ENCODE peak calls at places on chromosomes 12 and 14, in six cellular contexts. W is GM12891, S is endothelial cell of umbilical vein, E is lower leg skin, G is HCT116, N is Peyer's patch. A is an unnamed sample.

GRCh38 chr14:96693252-96693820 is 103.8 kb upstream of the VRK1 start:
- DNase-seq in E (no peak), W (no peak), S (no peak), N (no peak), G (no peak), A (no peak)

GRCh38 chr12:96400631-96401060 is 407 bp upstream of the CDK17 start:
- DNase-seq in G (no peak), E (no peak), N (no peak), W (no peak), S (peak), A (no peak)

GRCh38 chr14:35829449-35829848 is 3.3 kb downstream of the BRMS1L start:
- DNase-seq in S (no peak), W (no peak), G (no peak), E (no peak), N (no peak), A (no peak)

GRCh38 chr12:29131539-29131938 is 17.5 kb upstream of the FAR2 start:
- DNase-seq in G (no peak), W (no peak), S (peak), N (no peak), E (no peak), A (no peak)

GRCh38 chr14:25833341-25834121 is 764.3 kb downstream of the NOVA1 start:
- DNase-seq in W (no peak), G (no peak), N (no peak), S (peak), E (no peak), A (no peak)

GRCh38 chr14:88426271-88426670 is 40.8 kb downstream of the SPATA7 start:
- DNase-seq in S (no peak), E (no peak), N (no peak), G (no peak), W (no peak), A (no peak)

GRCh38 chr14:73223049-73223448 is 14.3 kb upstream of the PAPLN start:
- DNase-seq in W (no peak), E (no peak), N (no peak), S (no peak), G (no peak), A (no peak)

GRCh38 chr12:27922591-27923139 is 49.9 kb downstream of the PTHLH start:
- DNase-seq in G (no peak), W (no peak), S (peak), E (no peak), N (no peak), A (peak)

GRCh38 chr12:77625441-77625840 is 205.3 kb upstream of the NAV3 start:
- DNase-seq in E (no peak), G (no peak), S (no peak), W (no peak), N (no peak), A (peak)

GRCh38 chr12:117671734-117672133 is 297.1 kb downstream of the KSR2 start:
- DNase-seq in N (no peak), E (no peak), G (peak), W (peak), S (peak), A (peak)

GRCh38 chr12:110339184-110339952 is 58.3 kb downstream of the ATP2A2 start:
- DNase-seq in G (no peak), E (no peak), S (no peak), W (no peak), N (peak), A (no peak)

GRCh38 chr14:76323331-76324050 is 52.4 kb upstream of the ESRRB start:
- DNase-seq in S (no peak), G (no peak), E (peak), W (no peak), N (no peak), A (no peak)

GRCh38 chr14:59081680-59082079 is 106.8 kb upstream of the DAAM1 start:
- DNase-seq in N (no peak), S (no peak), E (no peak), G (no peak), W (no peak), A (no peak)

GRCh38 chr12:106758349-106758951 is 16.0 kb upstream of the RIC8B start:
- DNase-seq in G (no peak), E (no peak), S (no peak), N (peak), W (no peak), A (no peak)

GRCh38 chr14:96090441-96091148 is 51.4 kb downstream of the C14orf132 start:
- DNase-seq in S (no peak), W (no peak), E (peak), N (peak), G (no peak), A (no peak)

GRCh38 chr12:55842681-55843429 is at the start of gene MMP19:
- DNase-seq in G (no peak), W (no peak), S (no peak), N (no peak), E (no peak), A (no peak)

GRCh38 chr14:99127651-99128167 is 144.3 kb downstream of the BCL11B start:
- DNase-seq in G (no peak), E (peak), N (peak), W (no peak), S (no peak), A (no peak)

GRCh38 chr12:93429852-93430251 is 11.9 kb downstream of the UBE2N start:
- DNase-seq in S (no peak), E (no peak), N (no peak), G (no peak), W (no peak), A (no peak)

GRCh38 chr12:112810235-112810917 is 18.8 kb downstream of the RPH3A start:
- DNase-seq in S (no peak), E (no peak), N (no peak), G (no peak), W (no peak), A (no peak)

GRCh38 chr14:55136868-55137785 is 8.1 kb downstream of the LGALS3 start:
- DNase-seq in S (peak), W (no peak), N (no peak), G (no peak), E (no peak), A (no peak)

GRCh38 chr14:53444677-53445312 is 291.7 kb upstream of the DDHD1 start:
- DNase-seq in W (no peak), E (no peak), N (no peak), S (no peak), G (no peak), A (no peak)

GRCh38 chr14:102086346-102086971 is 385 bp downstream of the HSP90AA1 start:
- DNase-seq in S (peak), W (no peak), E (peak), N (peak), G (no peak), A (no peak)

GRCh38 chr14:56087824-56088571 is 30.2 kb upstream of the PELI2 start:
- DNase-seq in G (no peak), W (no peak), S (no peak), E (no peak), N (no peak), A (no peak)

GRCh38 chr12:31220633-31221565 is 105.1 kb downstream of the SINHCAF start:
- DNase-seq in G (no peak), E (no peak), N (no peak), S (no peak), W (no peak), A (no peak)

GRCh38 chr12:22858849-22859569 is 234.0 kb downstream of the ETNK1 start:
- DNase-seq in G (no peak), E (no peak), N (no peak), W (no peak), S (no peak), A (no peak)

GRCh38 chr14:79831198-79831890 is 380.0 kb downstream of the DIO2 start:
- DNase-seq in N (no peak), S (no peak), W (no peak), E (no peak), G (no peak), A (no peak)

GRCh38 chr12:52873832-52874572 is 25.2 kb upstream of the KRT78 start:
- DNase-seq in E (peak), S (peak), G (peak), W (peak), N (peak), A (peak)

GRCh38 chr12:92144631-92145480 is 790 bp downstream of the BTG1 start:
- DNase-seq in S (peak), G (no peak), W (no peak), E (peak), N (peak), A (no peak)

GRCh38 chr12:94566345-94566744 is 84.0 kb downstream of the TMCC3 start:
- DNase-seq in N (peak), S (no peak), W (no peak), G (no peak), E (peak), A (no peak)

GRCh38 chr12:5485471-5485870 is 53.6 kb downstream of the NTF3 start:
- DNase-seq in G (no peak), S (no peak), N (no peak), W (no peak), E (no peak), A (no peak)

GRCh38 chr12:40146800-40147797 is 41.2 kb upstream of the SLC2A13 start:
- DNase-seq in G (no peak), W (no peak), E (no peak), S (no peak), N (no peak), A (no peak)

DNA sequence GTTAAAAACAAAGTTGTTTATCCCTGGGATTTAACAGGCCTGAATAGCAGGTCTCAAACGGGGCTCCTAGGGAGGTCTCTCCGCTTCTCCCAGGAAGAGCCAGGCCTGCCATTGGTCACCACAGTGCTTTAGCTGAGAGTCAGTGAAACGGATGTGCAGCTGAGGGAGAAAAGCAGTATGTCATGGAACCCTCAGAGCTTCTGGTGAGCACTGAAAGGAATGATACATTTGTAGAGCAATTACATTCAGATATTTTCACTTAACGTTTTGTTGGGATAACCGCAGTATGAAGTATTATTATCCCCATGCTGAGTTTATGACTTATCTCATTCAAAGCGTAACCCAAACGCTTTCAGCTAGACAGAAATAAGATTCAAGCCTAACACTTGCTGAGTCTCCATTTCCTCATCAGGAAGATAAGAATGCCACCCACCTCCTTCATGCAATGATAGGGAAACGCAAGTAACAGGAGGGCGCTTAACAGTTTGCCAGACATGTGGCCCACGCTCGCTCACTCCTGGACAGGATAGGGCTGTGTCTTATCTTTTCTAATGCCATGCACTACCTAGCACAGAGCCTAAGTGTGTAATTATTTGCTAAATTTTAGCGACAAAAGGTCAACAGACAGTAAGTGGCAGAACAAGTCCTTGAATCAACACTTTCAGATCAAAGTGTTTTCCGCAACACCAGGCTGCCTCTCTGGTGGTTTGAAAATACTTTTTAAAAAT is 28.2 kb downstream of the DAD1 start:
- DNase-seq in S (no peak), G (no peak), N (no peak), W (no peak), E (no peak), A (no peak)
- TF ChIP-seq POLR2A in S (no peak), G (no peak), N (no peak), W (no peak), E (no peak), A (no peak)

DNA sequence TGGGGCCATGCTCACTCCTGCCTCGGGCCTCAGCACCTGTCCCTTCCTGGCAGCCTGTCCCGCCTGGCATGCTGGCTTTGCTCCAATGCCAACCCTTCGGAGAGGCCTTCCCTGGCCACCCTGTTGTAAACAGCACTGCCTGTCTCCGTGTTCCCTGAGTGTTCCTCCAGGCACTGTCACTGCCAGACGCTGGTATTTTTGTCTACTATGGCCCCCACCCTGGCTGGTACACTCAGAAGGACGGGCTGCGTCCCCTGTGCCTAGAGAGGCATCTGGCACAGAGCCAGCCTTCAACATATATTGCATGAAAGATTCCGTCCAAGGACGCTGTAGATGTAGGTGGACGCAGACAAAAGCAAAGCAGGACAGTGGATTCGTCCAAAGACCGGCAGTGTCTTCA is 2.7 kb upstream of the ASPG start:
- DNase-seq in E (no peak), S (no peak), W (no peak), G (no peak), N (peak), A (peak)
- TF ChIP-seq POLR2A in E (no peak), S (no peak), W (no peak), G (no peak), N (no peak), A (no peak)

GRCh38 chr14:65101631-65102440 is 481 bp downstream of the MAX start:
- DNase-seq in E (peak), S (no peak), W (no peak), N (peak), G (no peak), A (no peak)
- TF ChIP-seq POLR2A in E (no peak), S (no peak), W (no peak), N (no peak), G (no peak), A (no peak)

DNA sequence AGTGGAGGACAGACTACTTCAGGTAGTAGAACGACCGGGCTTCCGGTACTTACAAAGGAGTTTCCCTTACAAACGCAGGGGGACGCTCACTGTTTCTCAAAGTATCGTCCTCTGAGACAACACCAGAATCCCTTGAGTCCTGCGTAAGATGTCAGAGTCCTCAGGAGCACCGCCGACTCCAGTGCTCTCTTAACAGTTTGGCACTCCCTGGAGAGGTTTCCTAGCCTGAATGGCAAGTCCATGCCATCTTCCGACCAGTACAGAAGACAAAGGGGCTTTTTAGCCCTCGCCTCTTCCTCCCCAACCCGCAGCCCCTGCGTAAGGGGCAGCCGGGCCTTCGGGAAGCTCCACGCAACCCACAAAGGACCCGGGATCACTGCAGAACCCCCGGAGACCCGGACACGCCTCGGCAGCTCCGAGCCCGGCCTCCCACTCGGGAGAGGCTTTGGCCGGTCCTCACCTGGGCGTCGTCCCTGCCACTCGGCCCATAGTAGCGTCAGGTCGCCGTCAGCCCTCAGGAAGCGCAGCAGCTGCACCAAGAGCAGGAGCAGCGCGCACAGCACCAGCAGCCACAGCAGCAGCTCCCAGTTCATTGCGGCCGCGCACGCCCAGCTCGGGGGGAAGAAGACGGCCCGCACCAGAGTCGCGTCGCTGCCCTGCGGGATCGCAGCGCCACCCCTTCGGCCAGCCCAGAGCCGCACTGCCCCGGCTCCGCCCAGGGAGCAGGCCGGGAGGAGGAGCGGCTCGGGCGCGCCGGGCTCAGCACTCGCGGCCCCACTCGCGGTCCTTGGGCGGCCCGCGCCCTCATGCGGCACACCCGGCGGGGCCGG is at the start of gene DHRS7:
- DNase-seq in E (peak), S (peak), N (peak), W (peak), G (peak), A (peak)
- TF ChIP-seq POLR2A in E (peak), S (peak), N (peak), W (peak), G (peak), A (peak)

GRCh38 chr12:48863296-48863695 is 2.4 kb downstream of the RND1 start:
- DNase-seq in E (no peak), N (no peak), G (no peak), W (no peak), S (no peak), A (no peak)

GRCh38 chr12:48862691-48863090 is 3.0 kb downstream of the RND1 start:
- DNase-seq in G (no peak), N (no peak), S (no peak), W (no peak), E (no peak), A (no peak)

GRCh38 chr12:48865141-48865440 is 579 bp downstream of the RND1 start:
- DNase-seq in E (no peak), W (no peak), G (no peak), S (no peak), N (no peak), A (no peak)

GRCh38 chr12:48868446-48868845 is 2.8 kb upstream of the RND1 start:
- DNase-seq in G (no peak), N (no peak), E (no peak), W (no peak), S (no peak), A (no peak)

DNA sequence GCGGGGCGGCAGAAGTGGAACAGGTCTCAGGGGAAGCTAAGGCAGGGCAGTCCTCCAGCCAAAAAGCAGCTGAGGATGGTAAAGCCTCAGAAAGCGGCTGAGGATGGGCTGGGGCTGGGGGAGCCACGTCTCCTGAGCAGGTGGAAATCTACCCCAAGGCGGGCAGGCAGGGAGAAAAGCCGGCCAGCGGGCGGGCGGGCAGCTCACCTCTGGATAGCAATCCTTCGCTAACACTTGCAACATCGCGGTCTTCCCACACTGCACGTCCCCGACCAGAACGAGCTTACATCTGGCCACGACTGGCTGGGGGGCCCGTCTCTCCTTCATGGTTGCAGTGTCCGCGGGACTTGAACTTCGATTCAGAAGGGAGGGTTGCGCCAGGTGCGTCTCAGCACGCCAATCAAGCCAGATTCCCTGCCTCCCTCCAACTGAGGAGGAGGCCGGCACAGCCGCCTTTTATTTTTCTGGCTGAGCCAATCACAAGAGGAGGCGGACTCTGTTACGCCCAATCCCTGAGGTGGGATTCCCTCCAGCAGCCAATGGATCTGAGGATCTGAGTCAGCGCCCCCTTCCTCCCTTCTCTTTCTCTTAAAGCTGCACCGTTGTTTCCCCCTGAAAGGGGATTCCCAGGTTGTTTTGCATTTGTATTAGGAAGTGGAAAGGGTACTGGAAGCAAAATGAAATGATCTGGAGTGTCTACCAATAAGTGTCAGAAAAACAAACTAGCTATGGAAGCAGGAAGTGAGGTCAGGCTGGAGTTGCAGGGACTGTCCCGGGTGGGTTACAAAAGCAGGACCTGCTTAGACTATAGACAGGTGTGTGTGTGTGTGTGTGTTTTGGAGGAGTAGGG is at the start of gene RND1:
- DNase-seq in S (peak), W (peak), E (peak), N (peak), G (peak), A (peak)
- TF ChIP-seq POLR2A in S (peak), W (peak), E (peak), N (peak), G (peak), A (peak)

GRCh38 chr12:56953314-56953713 is 4.1 kb downstream of the RDH16 start:
- DNase-seq in E (no peak), S (no peak), N (no peak), W (no peak), G (no peak), A (no peak)

GRCh38 chr12:56954956-56955355 is 2.5 kb downstream of the RDH16 start:
- DNase-seq in G (no peak), N (no peak), S (no peak), E (no peak), W (no peak), A (no peak)

GRCh38 chr12:56957229-56958052 is at the start of gene RDH16:
- DNase-seq in N (no peak), E (no peak), S (no peak), G (no peak), W (no peak), A (no peak)

GRCh38 chr12:56954057-56954577 is 3.3 kb downstream of the RDH16 start:
- DNase-seq in W (no peak), E (no peak), N (no peak), G (no peak), S (no peak), A (no peak)

DNA sequence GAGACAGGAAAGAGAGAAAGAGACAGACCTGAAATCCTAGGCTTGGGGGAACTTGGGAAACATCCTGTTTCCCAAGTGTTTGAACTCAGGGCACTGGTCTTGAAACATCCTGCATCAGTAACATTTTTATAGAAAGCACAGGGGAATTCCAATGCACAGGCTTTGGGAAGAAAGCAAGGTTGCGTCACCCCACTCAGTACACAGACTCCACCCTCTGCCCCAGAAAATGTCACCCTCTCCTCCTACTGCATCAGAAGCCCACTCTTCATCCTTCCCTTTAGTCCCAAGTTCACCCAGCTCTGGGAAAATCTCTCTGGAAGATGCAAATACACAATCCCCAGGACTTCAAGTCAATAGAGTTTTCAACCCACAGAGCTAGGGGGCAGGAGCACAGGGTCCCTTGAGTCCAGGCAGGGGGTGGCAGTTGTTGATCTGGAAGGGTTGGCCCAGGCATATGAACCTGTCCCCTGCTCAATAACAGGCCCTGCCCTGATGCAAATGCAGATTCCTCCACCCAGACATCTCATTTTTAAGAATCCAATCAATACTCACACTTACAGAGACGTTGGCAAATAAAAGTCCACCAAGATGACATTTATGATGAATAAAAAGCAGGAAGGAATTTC is 1.7 kb downstream of the RDH16 start:
- DNase-seq in G (no peak), W (no peak), E (no peak), N (no peak), S (no peak), A (no peak)
- TF ChIP-seq POLR2A in G (no peak), W (no peak), E (no peak), N (no peak), S (no peak), A (no peak)

A was measured in H54.